ENCODE peak calls at places on chromosomes 2 and 18, in five cellular contexts. M, B, R, C and I are unnamed samples.

GRCh38 chr18:59220784-59221765 is 1.1 kb downstream of the GRP start:
- DNase-seq in M (no peak), B (no peak), R (no peak), C (no peak), I (no peak)

GRCh38 chr18:24987271-24987932 is 364.6 kb downstream of the ZNF521 start:
- DNase-seq in M (no peak), B (no peak), R (no peak), C (no peak), I (no peak)

GRCh38 chr2:41907716-41908328 is 140.0 kb upstream of the PKDCC start:
- DNase-seq in M (no peak), B (peak), R (no peak), C (no peak), I (no peak)

GRCh38 chr2:10411557-10411956 is 36.6 kb downstream of the ODC1 start:
- DNase-seq in M (no peak), B (no peak), R (no peak), C (no peak), I (no peak)

GRCh38 chr2:210199186-210199765 is 26.0 kb downstream of the ACADL start:
- DNase-seq in M (no peak), B (peak), R (no peak), C (no peak), I (no peak)

GRCh38 chr18:51803029-51803428 is 537.0 kb upstream of the DCC start:
- DNase-seq in M (no peak), B (no peak), R (no peak), C (no peak), I (no peak)

GRCh38 chr2:182456784-182457183 is 29.9 kb upstream of the PDE1A start:
- DNase-seq in M (no peak), B (no peak), R (no peak), C (no peak), I (peak)

GRCh38 chr2:25528173-25528572 is 145.2 kb downstream of the DTNB start:
- DNase-seq in M (no peak), B (peak), R (no peak), C (no peak), I (peak)

GRCh38 chr2:196987654-196988364 is 61.3 kb upstream of the PGAP1 start:
- DNase-seq in M (peak), B (peak), R (no peak), C (no peak), I (peak)

GRCh38 chr2:160201849-160202539 is 1.9 kb upstream of the ITGB6 start:
- DNase-seq in M (no peak), B (no peak), R (no peak), C (no peak), I (no peak)

GRCh38 chr18:41134426-41134825 is 820.6 kb upstream of the PIK3C3 start:
- DNase-seq in M (no peak), B (no peak), R (no peak), C (no peak), I (no peak)

GRCh38 chr2:165239230-165239629 is at the start of gene SCN2A:
- DNase-seq in M (no peak), B (peak), R (no peak), C (no peak), I (peak)

GRCh38 chr2:42099431-42100173 is 51.8 kb downstream of the PKDCC start:
- DNase-seq in M (no peak), B (no peak), R (no peak), C (no peak), I (no peak)

GRCh38 chr2:106990307-106990706 is 104.3 kb upstream of the ST6GAL2 start:
- DNase-seq in M (no peak), B (peak), R (no peak), C (no peak), I (peak)

GRCh38 chr2:86439879-86440630 is 1.1 kb upstream of the KDM3A start:
- DNase-seq in M (no peak), B (no peak), R (no peak), C (no peak), I (no peak)

GRCh38 chr2:150409196-150409595 is 78.3 kb downstream of the RND3 start:
- DNase-seq in M (no peak), B (no peak), R (no peak), C (no peak), I (peak)

GRCh38 chr2:6948081-6949008 is 31.1 kb downstream of the RNF144A start:
- DNase-seq in M (no peak), B (no peak), R (no peak), C (no peak), I (no peak)

GRCh38 chr2:223044916-223045700 is 6.9 kb upstream of the KCNE4 start:
- DNase-seq in M (no peak), B (no peak), R (no peak), C (no peak), I (no peak)

GRCh38 chr2:154013514-154013913 is 141.8 kb downstream of the GALNT13 start:
- DNase-seq in M (no peak), B (no peak), R (no peak), C (no peak), I (no peak)

GRCh38 chr2:128302011-128302743 is 16.5 kb downstream of the HS6ST1 start:
- DNase-seq in M (no peak), B (no peak), R (no peak), C (no peak), I (no peak)

GRCh38 chr2:200408428-200409311 is 101.2 kb downstream of the KCTD18 start:
- DNase-seq in M (no peak), B (peak), R (no peak), C (no peak), I (peak)

GRCh38 chr2:148303166-148303565 is 282.3 kb downstream of the MBD5 start:
- DNase-seq in M (no peak), B (no peak), R (no peak), C (no peak), I (peak)

GRCh38 chr2:42969231-42970150 is 177.1 kb upstream of the HAAO start:
- DNase-seq in M (no peak), B (peak), R (no peak), C (no peak), I (peak)

GRCh38 chr2:121831841-121832240 is 76.4 kb downstream of the TSN start:
- DNase-seq in M (no peak), B (no peak), R (peak), C (no peak), I (no peak)

GRCh38 chr2:148640767-148641166 is 3.8 kb upstream of the EPC2 start:
- DNase-seq in M (no peak), B (no peak), R (no peak), C (no peak), I (no peak)

GRCh38 chr18:56152547-56152946 is 485.8 kb downstream of the TXNL1 start:
- DNase-seq in M (no peak), B (no peak), R (no peak), C (no peak), I (no peak)

GRCh38 chr18:56148373-56148772 is 490.0 kb downstream of the TXNL1 start:
- DNase-seq in M (no peak), B (peak), R (no peak), C (no peak), I (peak)

DNA sequence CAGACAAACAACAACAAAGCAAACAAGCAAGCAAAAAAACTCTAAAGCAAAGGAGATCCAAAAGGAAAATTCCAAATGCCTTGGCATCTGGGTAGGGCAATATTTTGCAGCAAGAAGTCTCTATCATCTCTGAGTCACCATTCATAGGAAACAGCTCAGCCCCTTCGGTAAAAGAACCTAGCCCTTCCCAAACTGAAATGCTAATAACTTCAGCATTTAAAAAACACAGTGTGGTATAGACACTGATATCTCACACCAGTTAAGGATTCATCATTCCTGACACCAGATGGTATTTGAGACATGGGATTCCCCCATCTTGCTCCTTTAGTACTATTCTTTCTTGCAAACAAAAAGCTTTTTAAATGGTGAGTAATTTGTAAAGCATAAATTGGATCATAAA is 491.8 kb downstream of the TXNL1 start:
- DNase-seq in M (no peak), B (peak), R (no peak), C (no peak), I (no peak)
- H3K27ac ChIP-seq in M (no peak), B (peak), R (no peak), C (no peak), I (no peak)

GRCh38 chr2:231554327-231554726 is 24.1 kb upstream of the NMUR1 start:
- DNase-seq in M (no peak), B (no peak), R (no peak), C (no peak), I (no peak)
- H3K27ac ChIP-seq in M (no peak), B (no peak), R (peak), C (peak), I (no peak)

DNA sequence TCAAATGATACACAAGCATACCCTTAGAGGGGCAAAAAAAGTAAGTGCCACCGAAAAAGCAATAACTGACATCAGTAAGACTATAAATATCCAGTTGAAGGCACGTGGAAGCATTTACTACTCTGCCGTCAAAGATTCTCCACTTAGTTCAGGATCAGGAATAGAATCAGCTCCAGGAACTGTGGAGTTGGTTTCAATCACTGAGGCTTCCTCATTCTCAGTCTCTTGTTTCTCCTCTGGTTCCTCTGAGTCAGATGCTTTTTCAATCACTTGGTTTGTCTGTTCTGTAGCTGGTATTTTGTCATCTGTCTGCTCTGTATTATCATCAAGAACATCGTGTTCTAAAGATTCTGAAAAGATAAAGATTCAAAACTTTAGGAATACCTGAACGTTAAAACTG is 72.2 kb downstream of the LNPK start:
- DNase-seq in M (no peak), B (no peak), R (no peak), C (no peak), I (peak)
- H3K27ac ChIP-seq in M (no peak), B (peak), R (peak), C (no peak), I (peak)

GRCh38 chr2:224248944-224249371 is 152.9 kb downstream of the FAM124B start:
- DNase-seq in M (no peak), B (peak), R (no peak), C (no peak), I (no peak)
- H3K27ac ChIP-seq in M (no peak), B (peak), R (no peak), C (no peak), I (no peak)

DNA sequence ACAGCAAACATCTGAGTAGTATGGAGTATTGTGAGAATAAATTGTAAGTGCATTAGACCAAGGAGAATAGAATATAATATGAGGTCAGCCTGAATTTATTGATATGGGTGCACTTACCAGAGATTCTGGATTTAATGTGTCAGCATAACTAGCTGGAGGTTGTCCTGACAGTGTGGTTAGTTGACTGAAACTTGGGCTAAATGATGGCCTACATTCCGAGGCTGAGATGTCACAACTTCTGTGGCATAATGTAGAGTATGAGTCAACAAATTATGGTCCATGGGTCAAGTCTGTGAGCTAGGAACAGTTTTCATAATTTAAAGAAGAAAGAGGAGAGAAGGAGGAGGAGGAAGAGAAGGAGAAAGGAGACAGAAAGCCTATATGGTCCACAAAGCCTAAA is 127.6 kb downstream of the QPCT start:
- DNase-seq in M (no peak), B (peak), R (no peak), C (no peak), I (peak)
- H3K27ac ChIP-seq in M (no peak), B (peak), R (no peak), C (no peak), I (peak)

DNA sequence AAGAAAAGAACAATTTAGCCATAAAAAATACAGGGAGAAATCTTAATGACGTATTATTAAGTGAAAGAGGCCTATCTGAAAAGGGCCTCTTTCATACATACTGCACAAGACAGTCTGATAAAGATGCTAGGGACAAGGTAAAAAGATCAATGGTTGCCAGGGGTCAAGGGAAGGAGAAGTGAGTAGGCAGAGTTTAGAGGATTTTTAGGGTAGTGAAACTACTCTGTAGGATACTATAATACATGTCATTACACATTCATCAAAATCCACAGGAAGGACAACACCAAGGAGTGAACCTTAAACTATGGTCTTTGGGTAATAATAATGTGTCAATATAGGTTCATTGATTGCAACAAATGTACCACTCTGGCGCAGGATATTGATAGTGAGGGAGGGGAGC is 289.3 kb downstream of the FSIP2 start:
- DNase-seq in M (no peak), B (no peak), R (no peak), C (no peak), I (no peak)
- H3K27ac ChIP-seq in M (no peak), B (no peak), R (no peak), C (no peak), I (no peak)

GRCh38 chr18:77116201-77117080 is 16.1 kb downstream of the MBP start:
- DNase-seq in M (peak), B (no peak), R (peak), C (peak), I (no peak)
- H3K27ac ChIP-seq in M (no peak), B (no peak), R (no peak), C (no peak), I (no peak)

DNA sequence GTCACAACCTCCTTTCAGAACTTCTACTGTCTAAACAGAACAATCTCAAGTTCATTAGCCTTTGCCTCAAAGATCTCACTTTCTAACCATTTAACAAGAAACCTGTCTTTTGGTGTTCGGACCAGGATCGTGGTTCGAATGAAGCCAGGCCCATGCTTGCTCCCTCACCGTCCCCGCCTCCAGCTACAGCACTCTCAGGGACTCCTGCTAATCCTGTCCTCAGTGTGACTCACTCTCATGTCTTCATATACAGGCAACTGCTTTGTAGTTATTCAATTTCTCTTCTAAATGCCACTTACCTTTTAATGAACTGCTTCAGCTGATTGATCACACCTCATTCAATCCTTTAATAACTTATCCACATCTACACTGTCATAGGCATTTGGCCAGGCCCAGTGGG is 15.8 kb downstream of the SERTAD2 start:
- DNase-seq in M (no peak), B (peak), R (no peak), C (no peak), I (no peak)
- H3K27ac ChIP-seq in M (no peak), B (no peak), R (no peak), C (peak), I (no peak)

DNA sequence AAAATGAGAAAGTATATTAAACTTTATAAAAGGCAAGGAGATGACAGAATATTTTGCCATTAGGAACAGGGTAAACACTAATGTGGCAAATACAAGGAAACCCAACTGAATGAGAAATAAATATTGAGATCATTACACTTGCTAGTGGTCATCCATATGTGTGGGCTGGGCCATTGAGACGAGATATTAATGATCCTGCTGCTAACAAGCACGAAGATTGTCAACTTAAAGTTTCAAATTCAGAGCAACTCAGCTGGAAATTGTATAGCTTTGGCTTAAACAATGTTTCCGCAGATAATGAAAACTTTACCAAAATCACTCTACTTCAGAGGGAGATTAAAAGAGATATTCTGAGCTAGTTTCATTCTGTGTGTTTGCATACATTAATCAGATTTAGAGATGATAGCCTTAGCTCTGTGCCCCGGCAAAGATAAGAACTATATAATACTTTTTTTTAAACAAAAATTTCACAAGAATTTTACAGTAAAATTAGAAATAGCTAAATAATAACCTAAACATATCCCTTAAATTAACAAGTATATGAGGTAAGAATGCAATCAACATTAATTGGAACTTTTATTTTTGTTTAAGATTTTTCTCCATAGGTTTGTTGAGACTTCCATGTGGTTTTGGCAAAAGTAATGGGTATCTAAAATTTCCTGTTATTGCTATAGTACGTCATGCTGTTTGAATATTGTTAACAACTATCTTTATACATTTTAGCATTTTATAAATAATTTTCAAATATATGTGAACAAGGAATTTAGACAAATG is 40.0 kb downstream of the FN1 start:
- DNase-seq in M (no peak), B (no peak), R (no peak), C (no peak), I (peak)
- H3K27ac ChIP-seq in M (no peak), B (no peak), R (no peak), C (no peak), I (no peak)

DNA sequence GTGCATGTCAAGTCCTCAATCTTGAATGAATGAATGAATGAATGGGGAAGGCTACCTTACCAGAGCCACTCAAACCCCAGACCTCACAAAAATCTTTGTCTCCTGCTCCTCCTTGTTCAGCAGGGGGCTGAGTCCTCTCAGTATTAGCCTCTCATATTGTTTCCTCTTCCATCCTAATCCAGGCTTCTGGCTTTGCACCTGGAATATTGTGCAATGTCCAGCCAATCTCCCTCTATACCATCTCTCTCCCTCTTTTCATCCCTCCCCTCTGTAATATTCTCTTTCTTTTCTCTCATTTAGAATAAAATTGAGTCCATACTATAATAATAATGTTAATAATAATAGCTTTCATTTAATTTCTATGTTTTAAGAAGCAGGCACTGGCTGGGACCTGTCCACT is 34.3 kb downstream of the ARHGAP25 start:
- DNase-seq in M (no peak), B (no peak), R (no peak), C (no peak), I (no peak)
- H3K27ac ChIP-seq in M (no peak), B (no peak), R (no peak), C (no peak), I (no peak)